ENCODE peak calls at places on chromosomes 12 and 14, in nine cellular contexts. H is MM.1S; I is dermis blood vessel endothelial cell; C is activated naive CD8-positive, alpha-beta T cell treated with anti-CD3 and anti-CD28 coated beads, Interleukin-2, amount 10 ng/mL, durations not matched to agents 7 days and 5 days; W is stimulated activated CD8-positive, alpha-beta memory T cell treated with anti-CD3 and anti-CD28 coated beads, Interleukin-2, amount 100 ng/mL, for 1 hour; M is RPMI8226; L is astrocyte of the spinal cord; F is stimulated activated CD4-positive, alpha-beta T cell treated with anti-CD3 and anti-CD28 coated beads, Interleukin-15, amount 100 ng/mL, for 24 hours; K is cardiac septum. D is an unnamed sample.

GRCh38 chr14:93305708-93306418 is 27.0 kb downstream of the BTBD7 start:
- DNase-seq in K (no peak), H (no peak), I (no peak), F (no peak), M (no peak), W (no peak), C (no peak), L (no peak), D (no peak)

GRCh38 chr14:75373616-75374015 is 54.2 kb upstream of the JDP2 start:
- DNase-seq in F (no peak), W (no peak), I (no peak), M (no peak), H (no peak), K (no peak), L (no peak), C (no peak), D (no peak)

GRCh38 chr14:63051301-63051700 is 6.0 kb upstream of the KCNH5 start:
- DNase-seq in I (no peak), K (no peak), W (no peak), H (no peak), F (no peak), L (no peak), M (no peak), C (no peak), D (no peak)

GRCh38 chr12:24255920-24256635 is 306.6 kb upstream of the SOX5 start:
- DNase-seq in W (no peak), K (no peak), I (no peak), F (no peak), C (no peak), L (no peak), H (no peak), M (no peak), D (no peak)

GRCh38 chr14:64707661-64708060 is 3.4 kb downstream of the PLEKHG3 start:
- DNase-seq in K (no peak), C (no peak), F (no peak), I (no peak), W (no peak), M (no peak), H (no peak), L (peak), D (no peak)

GRCh38 chr12:76303365-76303764 is 44.9 kb downstream of the BBS10 start:
- DNase-seq in F (no peak), I (no peak), K (no peak), L (peak), H (no peak), M (no peak), C (no peak), W (no peak), D (no peak)

GRCh38 chr12:91355150-91356006 is 172.8 kb upstream of the DCN start:
- DNase-seq in L (peak), H (peak), K (peak), I (peak), C (peak), W (no peak), F (peak), M (peak), D (peak)

GRCh38 chr12:27244680-27245005 is 557 bp downstream of the STK38L start:
- DNase-seq in C (no peak), I (no peak), M (no peak), L (peak), K (no peak), H (no peak), F (no peak), W (no peak), D (no peak)

GRCh38 chr14:38527502-38527878 is 271.6 kb upstream of the CLEC14A start:
- DNase-seq in K (no peak), H (no peak), F (no peak), W (no peak), I (no peak), L (no peak), C (no peak), M (no peak), D (no peak)

GRCh38 chr14:47511829-47512228 is 163.6 kb downstream of the MDGA2 start:
- DNase-seq in L (no peak), M (no peak), H (no peak), F (no peak), C (no peak), I (no peak), K (no peak), W (no peak), D (no peak)

GRCh38 chr12:58252914-58253313 is 311.5 kb downstream of the ATP23 start:
- DNase-seq in H (no peak), K (no peak), W (no peak), I (peak), L (no peak), F (no peak), M (no peak), C (no peak), D (no peak)

D was measured in Karpas-422.